ENCODE peak calls at places on chromosomes 3 and 15, in six cellular contexts. X, K, T, L, E and S are unnamed samples.

GRCh38 chr3:152200476-152201422 is 68.0 kb upstream of the MBNL1 start:
- DNase-seq in X (no peak), K (no peak), T (no peak), L (no peak), E (no peak), S (no peak)

GRCh38 chr3:167110906-167111305 is 269.2 kb downstream of the ZBBX start:
- DNase-seq in X (no peak), K (no peak), T (no peak), L (no peak), E (peak; percentile 11), S (no peak)

GRCh38 chr3:101038880-101039279 is 45.7 kb upstream of the ABI3BP start:
- DNase-seq in X (no peak), K (no peak), T (no peak), L (no peak), E (no peak), S (no peak)

GRCh38 chr15:91897585-91898372 is 44.3 kb downstream of the SLCO3A1 start:
- DNase-seq in X (no peak), K (no peak), T (no peak), L (no peak), E (no peak), S (no peak)

GRCh38 chr3:19146685-19147650 is 1.3 kb upstream of the KCNH8 start:
- DNase-seq in X (no peak), K (peak; percentile 55), T (peak; percentile 72), L (peak; percentile 13), E (peak; percentile 96), S (peak; percentile 84)

GRCh38 chr3:32888739-32889138 is 62.7 kb upstream of the CCR4 start:
- DNase-seq in X (no peak), K (no peak), T (no peak), L (no peak), E (no peak), S (no peak)

GRCh38 chr3:195260286-195260905 is 10.6 kb downstream of the XXYLT1 start:
- DNase-seq in X (no peak), K (peak; percentile 46), T (no peak), L (no peak), E (peak; percentile 73), S (peak; percentile 57)

GRCh38 chr3:16177962-16178627 is 3.6 kb downstream of the GALNT15 start:
- DNase-seq in X (no peak), K (peak; percentile 83), T (peak; percentile 88), L (no peak), E (peak; percentile 89), S (peak; percentile 77)

GRCh38 chr3:127597020-127597771 is 1.0 kb upstream of the MCM2 start:
- DNase-seq in X (no peak), K (no peak), T (no peak), L (no peak), E (no peak), S (no peak)

GRCh38 chr3:117518385-117518784 is 808.8 kb downstream of the TUSC7 start:
- DNase-seq in X (no peak), K (no peak), T (no peak), L (no peak), E (no peak), S (no peak)

GRCh38 chr3:57518276-57518914 is 25.7 kb downstream of the DNAH12 start:
- DNase-seq in X (no peak), K (no peak), T (no peak), L (no peak), E (no peak), S (no peak)

GRCh38 chr15:59190291-59190690 is 16.4 kb upstream of the LDHAL6B start:
- DNase-seq in X (no peak), K (no peak), T (no peak), L (no peak), E (no peak), S (no peak)

GRCh38 chr15:90750186-90750585 is 33.0 kb downstream of the BLM start:
- DNase-seq in X (no peak), K (no peak), T (no peak), L (no peak), E (no peak), S (no peak)

GRCh38 chr3:126155280-126155640 is 25.1 kb downstream of the ALDH1L1 start:
- DNase-seq in X (no peak), K (no peak), T (no peak), L (no peak), E (no peak), S (no peak)

GRCh38 chr15:97745481-97746071 is 214.9 kb upstream of the ARRDC4 start:
- DNase-seq in X (no peak), K (no peak), T (no peak), L (no peak), E (peak; percentile 60), S (peak; percentile 78)

GRCh38 chr3:110248666-110249065 is 823.0 kb upstream of the NECTIN3 start:
- DNase-seq in X (no peak), K (no peak), T (no peak), L (no peak), E (no peak), S (no peak)

GRCh38 chr3:65348596-65348995 is 660.8 kb upstream of the ADAMTS9 start:
- DNase-seq in X (peak; percentile 62), K (no peak), T (no peak), L (no peak), E (no peak), S (no peak)

GRCh38 chr3:69214241-69214640 is 91.8 kb upstream of the LMOD3 start:
- DNase-seq in X (no peak), K (no peak), T (no peak), L (no peak), E (no peak), S (no peak)

GRCh38 chr15:42154576-42155355 is 1.7 kb downstream of the PLA2G4F start:
- DNase-seq in X (no peak), K (no peak), T (no peak), L (no peak), E (no peak), S (no peak)

GRCh38 chr15:40032125-40032839 is 6.7 kb downstream of the SRP14 start:
- DNase-seq in X (no peak), K (no peak), T (no peak), L (no peak), E (no peak), S (no peak)

GRCh38 chr3:29937185-29937584 is 656.3 kb downstream of the RBMS3 start:
- DNase-seq in X (no peak), K (no peak), T (no peak), L (no peak), E (no peak), S (no peak)

GRCh38 chr3:8110966-8111798 is 390.4 kb upstream of the LMCD1 start:
- DNase-seq in X (no peak), K (peak; percentile 47), T (peak; percentile 11), L (peak; percentile 0), E (peak; percentile 77), S (peak; percentile 61)

GRCh38 chr15:88878720-88879184 is 16.6 kb downstream of the HAPLN3 start:
- DNase-seq in X (no peak), K (peak; percentile 26), T (no peak), L (no peak), E (peak; percentile 82), S (no peak)

GRCh38 chr3:72485649-72486048 is 362.6 kb downstream of the SHQ1 start:
- DNase-seq in X (no peak), K (peak; percentile 38), T (no peak), L (no peak), E (no peak), S (no peak)

GRCh38 chr3:136186330-136186729 is 9.8 kb downstream of the MSL2 start:
- DNase-seq in X (no peak), K (no peak), T (no peak), L (no peak), E (no peak), S (peak; percentile 56)

GRCh38 chr15:60379466-60380274 is 18.1 kb downstream of the ANXA2 start:
- DNase-seq in X (peak; percentile 98), K (no peak), T (no peak), L (no peak), E (peak; percentile 74), S (peak; percentile 44)

GRCh38 chr15:33565099-33565498 is 254.3 kb downstream of the RYR3 start:
- DNase-seq in X (no peak), K (no peak), T (no peak), L (no peak), E (no peak), S (no peak)

GRCh38 chr3:52268036-52268435 is 10.4 kb downstream of the WDR82 start:
- DNase-seq in X (no peak), K (no peak), T (no peak), L (no peak), E (no peak), S (no peak)

GRCh38 chr3:52259448-52259847 is 13.9 kb downstream of the PPM1M start:
- DNase-seq in X (no peak), K (no peak), T (no peak), L (no peak), E (no peak), S (no peak)

GRCh38 chr3:52270252-52270754 is 8.1 kb downstream of the WDR82 start:
- DNase-seq in X (no peak), K (no peak), T (no peak), L (no peak), E (no peak), S (no peak)

GRCh38 chr3:52262447-52262846 is 16.0 kb downstream of the WDR82 start:
- DNase-seq in X (no peak), K (no peak), T (no peak), L (no peak), E (no peak), S (no peak)

GRCh38 chr3:52265387-52265786 is 13.1 kb downstream of the WDR82 start:
- DNase-seq in X (no peak), K (no peak), T (no peak), L (no peak), E (no peak), S (no peak)
- TF ChIP-seq CTCF in X (no peak), K (no peak), T (no peak), L (no peak), E (no peak), S (no peak)

GRCh38 chr3:149716984-149717383 is 35.3 kb downstream of the COMMD2 start:
- DNase-seq in X (no peak), K (no peak), T (no peak), L (no peak), E (no peak), S (no peak)
- TF ChIP-seq CTCF in X (no peak), K (no peak), T (no peak), L (no peak), E (no peak), S (no peak)

GRCh38 chr3:25592510-25592968 is 72.2 kb downstream of the TOP2B start:
- DNase-seq in X (peak; percentile 71), K (peak; percentile 48), T (peak; percentile 58), L (no peak), E (peak; percentile 43), S (no peak)
- TF ChIP-seq CTCF in X (peak; percentile 51), K (peak; percentile 24), T (no peak), L (no peak), E (peak; percentile 11), S (no peak)

DNA sequence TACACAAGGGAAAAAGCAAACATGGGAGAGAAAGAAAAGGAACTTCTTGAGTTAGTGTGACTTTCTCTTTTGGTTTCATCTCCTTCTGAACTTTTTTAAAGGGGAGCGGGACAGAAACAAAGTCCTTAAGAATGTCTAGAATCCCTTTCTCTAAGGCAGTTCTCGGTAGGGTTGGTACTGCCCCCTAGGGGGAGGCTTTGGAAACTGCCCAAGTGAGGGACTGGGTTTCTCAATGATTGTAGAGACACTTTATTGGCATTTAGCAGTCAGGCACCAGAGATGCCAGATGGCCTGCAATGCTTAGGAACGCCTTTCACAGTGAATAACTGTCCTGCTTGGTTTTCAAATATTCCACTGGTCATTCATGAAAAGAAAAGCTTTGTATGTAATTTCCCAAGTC is 172.6 kb downstream of the WDR72 start:
- DNase-seq in X (no peak), K (no peak), T (no peak), L (no peak), E (peak; percentile 82), S (peak; percentile 80)
- TF ChIP-seq CTCF in X (no peak), K (no peak), T (no peak), L (no peak), E (peak; percentile 93), S (peak; percentile 62)

GRCh38 chr3:54870423-54870822 is 57.4 kb downstream of the LRTM1 start:
- DNase-seq in X (peak; percentile 96), K (no peak), T (peak; percentile 30), L (no peak), E (peak; percentile 60), S (no peak)
- TF ChIP-seq CTCF in X (peak; percentile 67), K (peak; percentile 57), T (no peak), L (peak; percentile 32), E (peak; percentile 62), S (peak; percentile 20)